ENCODE peak calls at places on chromosomes 5 and 9, in seven cellular contexts. One of them, this sample, is unnamed. For H3K4me1, the result is how much of the 10 kb centered on the place peaks cover.

GRCh38 chr9:89941875-89942274 is 337.1 kb downstream of the GADD45G start:
- DNase-seq in Peyer's patch: no peak
- DNase-seq in mesendoderm: no peak
- DNase-seq in SK-N-SH: no peak
- DNase-seq in left ventricle myocardium inferior: no peak
- DNase-seq in lower lobe of right lung: no peak
- DNase-seq in CD4-positive, CD25-positive, alpha-beta regulatory T cell: no peak
- DNase-seq in this sample: no peak

GRCh38 chr9:89448381-89448780 is 49.5 kb downstream of the SEMA4D start:
- DNase-seq in Peyer's patch: no peak
- DNase-seq in mesendoderm: no peak
- DNase-seq in SK-N-SH: no peak
- DNase-seq in left ventricle myocardium inferior: no peak
- DNase-seq in lower lobe of right lung: no peak
- DNase-seq in CD4-positive, CD25-positive, alpha-beta regulatory T cell: no peak
- DNase-seq in this sample: no peak

GRCh38 chr5:38755171-38755570 is 90.6 kb upstream of the OSMR start:
- DNase-seq in Peyer's patch: no peak
- DNase-seq in mesendoderm: no peak
- DNase-seq in SK-N-SH: no peak
- DNase-seq in left ventricle myocardium inferior: no peak
- DNase-seq in lower lobe of right lung: no peak
- DNase-seq in CD4-positive, CD25-positive, alpha-beta regulatory T cell: no peak
- DNase-seq in this sample: no peak

GRCh38 chr9:33718987-33719386 is 76.4 kb upstream of the PRSS3 start:
- DNase-seq in Peyer's patch: no peak
- DNase-seq in mesendoderm: no peak
- DNase-seq in SK-N-SH: no peak
- DNase-seq in left ventricle myocardium inferior: peak
- DNase-seq in lower lobe of right lung: peak
- DNase-seq in CD4-positive, CD25-positive, alpha-beta regulatory T cell: no peak
- DNase-seq in this sample: no peak

GRCh38 chr5:121873409-121873808 is 21.7 kb downstream of the FTMT start:
- DNase-seq in Peyer's patch: no peak
- DNase-seq in mesendoderm: no peak
- DNase-seq in SK-N-SH: no peak
- DNase-seq in left ventricle myocardium inferior: no peak
- DNase-seq in lower lobe of right lung: no peak
- DNase-seq in CD4-positive, CD25-positive, alpha-beta regulatory T cell: no peak
- DNase-seq in this sample: no peak

GRCh38 chr9:70511858-70512257 is 97.4 kb upstream of the KLF9 start:
- DNase-seq in Peyer's patch: no peak
- DNase-seq in mesendoderm: no peak
- DNase-seq in SK-N-SH: no peak
- DNase-seq in left ventricle myocardium inferior: no peak
- DNase-seq in lower lobe of right lung: no peak
- DNase-seq in CD4-positive, CD25-positive, alpha-beta regulatory T cell: no peak
- DNase-seq in this sample: no peak

GRCh38 chr9:13718086-13718485 is 438.6 kb upstream of the MPDZ start:
- DNase-seq in Peyer's patch: no peak
- DNase-seq in mesendoderm: no peak
- DNase-seq in SK-N-SH: no peak
- DNase-seq in left ventricle myocardium inferior: no peak
- DNase-seq in lower lobe of right lung: no peak
- DNase-seq in CD4-positive, CD25-positive, alpha-beta regulatory T cell: no peak
- DNase-seq in this sample: no peak

GRCh38 chr9:88767504-88767790 is 223.8 kb upstream of the S1PR3 start:
- DNase-seq in Peyer's patch: no peak
- DNase-seq in mesendoderm: no peak
- DNase-seq in SK-N-SH: no peak
- DNase-seq in left ventricle myocardium inferior: no peak
- DNase-seq in lower lobe of right lung: no peak
- DNase-seq in CD4-positive, CD25-positive, alpha-beta regulatory T cell: no peak
- DNase-seq in this sample: no peak

GRCh38 chr9:61665330-61665751 is 475.5 kb downstream of the SPATA31A7 start:
- DNase-seq in Peyer's patch: no peak
- DNase-seq in mesendoderm: no peak
- DNase-seq in SK-N-SH: no peak
- DNase-seq in left ventricle myocardium inferior: no peak
- DNase-seq in lower lobe of right lung: no peak
- DNase-seq in CD4-positive, CD25-positive, alpha-beta regulatory T cell: no peak
- DNase-seq in this sample: no peak

GRCh38 chr9:28487561-28487960 is 914.3 kb upstream of the C9orf72 start:
- DNase-seq in Peyer's patch: no peak
- DNase-seq in mesendoderm: no peak
- DNase-seq in SK-N-SH: no peak
- DNase-seq in left ventricle myocardium inferior: no peak
- DNase-seq in lower lobe of right lung: no peak
- DNase-seq in CD4-positive, CD25-positive, alpha-beta regulatory T cell: no peak
- DNase-seq in this sample: no peak

GRCh38 chr5:74034738-74035137 is 408.7 kb downstream of the ARHGEF28 start:
- DNase-seq in Peyer's patch: no peak
- DNase-seq in mesendoderm: no peak
- DNase-seq in SK-N-SH: no peak
- DNase-seq in left ventricle myocardium inferior: no peak
- DNase-seq in lower lobe of right lung: no peak
- DNase-seq in CD4-positive, CD25-positive, alpha-beta regulatory T cell: no peak
- DNase-seq in this sample: no peak

GRCh38 chr5:35651002-35651756 is 33.5 kb downstream of the SPEF2 start:
- DNase-seq in Peyer's patch: no peak
- DNase-seq in mesendoderm: peak
- DNase-seq in SK-N-SH: peak
- DNase-seq in left ventricle myocardium inferior: no peak
- DNase-seq in lower lobe of right lung: no peak
- DNase-seq in CD4-positive, CD25-positive, alpha-beta regulatory T cell: peak
- DNase-seq in this sample: peak

GRCh38 chr9:100637787-100638186 is 59.9 kb downstream of the CAVIN4 start:
- DNase-seq in Peyer's patch: no peak
- DNase-seq in mesendoderm: peak
- DNase-seq in SK-N-SH: no peak
- DNase-seq in left ventricle myocardium inferior: no peak
- DNase-seq in lower lobe of right lung: no peak
- DNase-seq in CD4-positive, CD25-positive, alpha-beta regulatory T cell: no peak
- DNase-seq in this sample: no peak

GRCh38 chr9:101462558-101462957 is 27.0 kb upstream of the ALDOB start:
- DNase-seq in Peyer's patch: no peak
- DNase-seq in mesendoderm: peak
- DNase-seq in SK-N-SH: no peak
- DNase-seq in left ventricle myocardium inferior: no peak
- DNase-seq in lower lobe of right lung: no peak
- DNase-seq in CD4-positive, CD25-positive, alpha-beta regulatory T cell: no peak
- DNase-seq in this sample: no peak

GRCh38 chr9:95316794-95317118 is 753 bp downstream of the FANCC start:
- DNase-seq in Peyer's patch: peak
- DNase-seq in mesendoderm: peak
- DNase-seq in SK-N-SH: peak
- DNase-seq in left ventricle myocardium inferior: peak
- DNase-seq in lower lobe of right lung: peak
- DNase-seq in CD4-positive, CD25-positive, alpha-beta regulatory T cell: no peak
- DNase-seq in this sample: no peak

DNA sequence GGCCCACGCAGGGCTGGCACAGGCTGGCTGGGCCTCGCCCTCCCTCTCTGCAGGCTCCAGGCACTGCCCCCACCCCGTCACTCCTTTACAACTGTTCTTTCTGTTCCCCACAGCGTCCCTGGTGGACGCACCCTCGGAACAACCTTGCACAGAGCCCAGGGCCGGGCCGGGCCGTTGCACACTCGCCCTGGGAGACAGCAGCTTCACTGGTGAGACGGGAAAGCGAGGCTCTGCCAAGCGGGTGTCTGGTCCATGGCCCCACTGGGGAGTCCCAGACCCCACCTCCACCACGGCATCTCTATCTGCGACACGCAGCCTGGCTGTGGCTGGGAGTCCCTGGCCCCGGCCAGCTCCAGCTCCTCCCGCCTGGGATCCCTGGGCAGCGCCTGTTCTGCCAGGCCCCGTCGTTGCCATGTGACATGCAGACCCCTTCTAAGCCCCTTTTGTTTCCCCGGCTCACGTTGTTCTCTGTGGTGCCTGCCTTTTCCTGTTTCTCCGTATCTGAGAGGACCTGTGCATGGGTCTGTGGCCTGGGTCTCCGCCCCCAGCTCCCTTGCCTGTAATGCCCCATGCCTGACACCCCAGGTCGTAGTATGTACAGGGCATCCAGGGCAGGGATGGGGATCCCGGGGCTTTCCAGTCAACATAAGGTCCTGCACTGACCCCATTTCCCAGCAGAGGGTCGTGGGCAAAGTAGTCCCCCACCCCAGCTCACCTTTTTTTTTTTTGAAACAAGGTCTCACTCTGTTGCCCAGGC is 18.6 kb upstream of the QSOX2 start:
- DNase-seq in Peyer's patch: no peak
- DNase-seq in mesendoderm: no peak
- DNase-seq in SK-N-SH: no peak
- DNase-seq in left ventricle myocardium inferior: no peak
- DNase-seq in lower lobe of right lung: no peak
- DNase-seq in CD4-positive, CD25-positive, alpha-beta regulatory T cell: no peak
- DNase-seq in this sample: no peak
- H3K27ac ChIP-seq in Peyer's patch: no peak
- H3K27ac ChIP-seq in mesendoderm: no peak
- H3K27ac ChIP-seq in SK-N-SH: no peak
- H3K27ac ChIP-seq in left ventricle myocardium inferior: no peak
- H3K27ac ChIP-seq in lower lobe of right lung: no peak
- H3K27ac ChIP-seq in CD4-positive, CD25-positive, alpha-beta regulatory T cell: no peak
- H3K27ac ChIP-seq in this sample: no peak

GRCh38 chr9:93955356-93956182 is 414 bp upstream of the BARX1 start:
- DNase-seq in Peyer's patch: no peak
- DNase-seq in mesendoderm: peak
- DNase-seq in SK-N-SH: peak
- DNase-seq in left ventricle myocardium inferior: no peak
- DNase-seq in lower lobe of right lung: no peak
- DNase-seq in CD4-positive, CD25-positive, alpha-beta regulatory T cell: no peak
- DNase-seq in this sample: no peak
- H3K4me3 ChIP-seq in Peyer's patch: no peak
- H3K4me3 ChIP-seq in mesendoderm: peak
- H3K4me3 ChIP-seq in SK-N-SH: no peak
- H3K4me3 ChIP-seq in left ventricle myocardium inferior: peak
- H3K4me3 ChIP-seq in lower lobe of right lung: peak
- H3K4me3 ChIP-seq in CD4-positive, CD25-positive, alpha-beta regulatory T cell: no peak
- H3K4me3 ChIP-seq in this sample: no peak

GRCh38 chr5:149981233-149981632 is 19.2 kb downstream of the TIGD6 start:
- DNase-seq in Peyer's patch: no peak
- DNase-seq in mesendoderm: no peak
- DNase-seq in SK-N-SH: no peak
- DNase-seq in left ventricle myocardium inferior: no peak
- DNase-seq in lower lobe of right lung: no peak
- DNase-seq in CD4-positive, CD25-positive, alpha-beta regulatory T cell: no peak
- DNase-seq in this sample: no peak
- H3K4me1 ChIP-seq in Peyer's patch: under half
- H3K4me1 ChIP-seq in mesendoderm: under half
- H3K4me1 ChIP-seq in SK-N-SH: under half
- H3K4me1 ChIP-seq in left ventricle myocardium inferior: under half
- H3K4me1 ChIP-seq in lower lobe of right lung: under half
- H3K4me1 ChIP-seq in CD4-positive, CD25-positive, alpha-beta regulatory T cell: under half
- H3K4me1 ChIP-seq in this sample: under half

DNA sequence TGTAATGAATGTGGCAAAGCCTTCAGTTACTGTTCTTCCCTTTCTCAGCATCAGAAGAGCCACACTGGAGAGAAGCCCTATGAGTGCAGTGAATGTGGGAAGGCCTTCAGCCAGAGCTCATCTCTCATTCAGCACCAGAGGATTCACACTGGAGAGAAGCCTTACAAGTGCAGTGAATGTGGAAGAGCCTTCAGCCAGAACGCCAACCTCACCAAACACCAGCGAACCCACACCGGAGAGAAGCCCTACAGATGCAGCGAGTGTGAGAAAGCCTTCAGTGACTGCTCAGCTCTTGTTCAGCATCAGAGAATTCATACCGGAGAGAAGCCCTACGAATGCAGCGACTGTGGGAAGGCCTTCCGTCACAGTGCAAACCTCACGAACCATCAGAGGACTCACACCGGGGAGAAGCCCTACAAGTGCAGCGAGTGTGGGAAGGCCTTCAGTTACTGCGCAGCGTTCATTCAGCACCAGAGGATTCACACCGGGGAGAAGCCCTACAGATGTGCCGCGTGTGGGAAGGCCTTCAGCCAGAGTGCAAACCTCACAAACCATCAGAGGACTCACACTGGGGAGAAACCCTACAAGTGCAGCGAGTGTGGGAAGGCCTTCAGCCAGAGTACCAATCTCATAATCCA is 6.8 kb downstream of the RPL12 start:
- DNase-seq in Peyer's patch: peak
- DNase-seq in mesendoderm: peak
- DNase-seq in SK-N-SH: no peak
- DNase-seq in left ventricle myocardium inferior: no peak
- DNase-seq in lower lobe of right lung: no peak
- DNase-seq in CD4-positive, CD25-positive, alpha-beta regulatory T cell: no peak
- DNase-seq in this sample: no peak
- H3K27ac ChIP-seq in Peyer's patch: no peak
- H3K27ac ChIP-seq in mesendoderm: no peak
- H3K27ac ChIP-seq in SK-N-SH: peak
- H3K27ac ChIP-seq in left ventricle myocardium inferior: no peak
- H3K27ac ChIP-seq in lower lobe of right lung: no peak
- H3K27ac ChIP-seq in CD4-positive, CD25-positive, alpha-beta regulatory T cell: no peak
- H3K27ac ChIP-seq in this sample: no peak